ENCODE peak calls at places on chromosomes 12 and 14, in seven cellular contexts. One of them, this sample, is unnamed.

GRCh38 chr14:56002876-56003625 is 115.2 kb upstream of the PELI2 start:
- DNase-seq in PC-3: no peak
- DNase-seq in HCT116: no peak
- DNase-seq in ovary: no peak
- DNase-seq in left lung: no peak
- DNase-seq in foreskin keratinocyte: no peak
- DNase-seq in CD8-positive, alpha-beta T cell: peak; percentile 21
- DNase-seq in this sample: no peak

GRCh38 chr12:113119980-113120669 is 15.4 kb downstream of the RASAL1 start:
- DNase-seq in PC-3: no peak
- DNase-seq in HCT116: no peak
- DNase-seq in ovary: no peak
- DNase-seq in left lung: no peak
- DNase-seq in foreskin keratinocyte: no peak
- DNase-seq in CD8-positive, alpha-beta T cell: no peak
- DNase-seq in this sample: no peak

GRCh38 chr14:67618617-67619063 is 1.1 kb upstream of the ARG2 start:
- DNase-seq in PC-3: peak; percentile 80
- DNase-seq in HCT116: no peak
- DNase-seq in ovary: no peak
- DNase-seq in left lung: no peak
- DNase-seq in foreskin keratinocyte: peak; percentile 42
- DNase-seq in CD8-positive, alpha-beta T cell: peak; percentile 16
- DNase-seq in this sample: peak; percentile 78

GRCh38 chr12:3604750-3605638 is 114.0 kb downstream of the PRMT8 start:
- DNase-seq in PC-3: peak; percentile 53
- DNase-seq in HCT116: no peak
- DNase-seq in ovary: peak; percentile 37
- DNase-seq in left lung: peak; percentile 41
- DNase-seq in foreskin keratinocyte: peak; percentile 23
- DNase-seq in CD8-positive, alpha-beta T cell: no peak
- DNase-seq in this sample: no peak

GRCh38 chr14:49687942-49688700 is at the start of gene POLE2:
- DNase-seq in PC-3: peak; percentile 76
- DNase-seq in HCT116: peak; percentile 44
- DNase-seq in ovary: peak; percentile 72
- DNase-seq in left lung: peak; percentile 80
- DNase-seq in foreskin keratinocyte: peak; percentile 39
- DNase-seq in CD8-positive, alpha-beta T cell: peak; percentile 76
- DNase-seq in this sample: peak; percentile 45

GRCh38 chr14:75559451-75560187 is 18.8 kb upstream of the FLVCR2 start:
- DNase-seq in PC-3: peak; percentile 80
- DNase-seq in HCT116: no peak
- DNase-seq in ovary: no peak
- DNase-seq in left lung: peak; percentile 70
- DNase-seq in foreskin keratinocyte: peak; percentile 79
- DNase-seq in CD8-positive, alpha-beta T cell: no peak
- DNase-seq in this sample: no peak

GRCh38 chr14:29927596-29928341 is at the start of gene PRKD1:
- DNase-seq in PC-3: peak; percentile 42
- DNase-seq in HCT116: no peak
- DNase-seq in ovary: peak; percentile 62
- DNase-seq in left lung: peak; percentile 67
- DNase-seq in foreskin keratinocyte: no peak
- DNase-seq in CD8-positive, alpha-beta T cell: no peak
- DNase-seq in this sample: peak; percentile 7

GRCh38 chr12:40215977-40216376 is 8.8 kb upstream of the LRRK2 start:
- DNase-seq in PC-3: peak; percentile 35
- DNase-seq in HCT116: no peak
- DNase-seq in ovary: no peak
- DNase-seq in left lung: no peak
- DNase-seq in foreskin keratinocyte: peak; percentile 38
- DNase-seq in CD8-positive, alpha-beta T cell: no peak
- DNase-seq in this sample: no peak

GRCh38 chr14:54762296-54762695 is 140.3 kb downstream of the GCH1 start:
- DNase-seq in PC-3: no peak
- DNase-seq in HCT116: no peak
- DNase-seq in ovary: no peak
- DNase-seq in left lung: no peak
- DNase-seq in foreskin keratinocyte: no peak
- DNase-seq in CD8-positive, alpha-beta T cell: no peak
- DNase-seq in this sample: peak; percentile 14

DNA sequence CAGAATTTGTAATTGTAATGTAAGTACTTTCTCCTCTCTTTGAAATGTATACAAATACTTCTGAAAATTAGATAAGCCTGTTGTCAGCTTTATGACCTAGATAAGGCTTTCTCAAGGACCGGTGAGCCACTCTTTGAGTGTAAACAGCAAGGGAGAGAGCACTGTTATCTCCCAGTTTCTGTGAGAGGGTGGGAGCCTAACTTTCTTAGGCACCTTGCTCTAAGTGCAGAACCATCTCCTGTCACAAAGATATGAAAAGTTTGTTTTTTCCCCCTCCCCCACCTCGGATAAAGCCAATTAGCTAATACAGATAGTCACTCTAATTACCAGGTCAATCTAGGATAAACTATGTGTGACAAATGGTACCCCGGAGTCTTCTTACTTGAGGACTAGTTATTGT is 35.8 kb downstream of the CAPS2 start:
- DNase-seq in PC-3: no peak
- DNase-seq in HCT116: no peak
- DNase-seq in ovary: no peak
- DNase-seq in left lung: no peak
- DNase-seq in foreskin keratinocyte: no peak
- DNase-seq in CD8-positive, alpha-beta T cell: no peak
- DNase-seq in this sample: no peak
- TF ChIP-seq CTCF in PC-3: no peak
- TF ChIP-seq CTCF in HCT116: no peak
- TF ChIP-seq CTCF in ovary: no peak
- TF ChIP-seq CTCF in left lung: no peak
- TF ChIP-seq CTCF in foreskin keratinocyte: no peak
- TF ChIP-seq CTCF in CD8-positive, alpha-beta T cell: no peak
- TF ChIP-seq CTCF in this sample: no peak

GRCh38 chr14:102603293-102603907 is 11.0 kb downstream of the RCOR1 start:
- DNase-seq in PC-3: no peak
- DNase-seq in HCT116: no peak
- DNase-seq in ovary: no peak
- DNase-seq in left lung: no peak
- DNase-seq in foreskin keratinocyte: no peak
- DNase-seq in CD8-positive, alpha-beta T cell: no peak
- DNase-seq in this sample: no peak
- H3K27ac ChIP-seq in PC-3: no peak overlapping the region
- H3K27ac ChIP-seq in HCT116: no peak overlapping the region
- H3K27ac ChIP-seq in ovary: no peak overlapping the region
- H3K27ac ChIP-seq in left lung: peak overlapping the region; percentile 1
- H3K27ac ChIP-seq in foreskin keratinocyte: no peak overlapping the region
- H3K27ac ChIP-seq in CD8-positive, alpha-beta T cell: no peak overlapping the region
- H3K27ac ChIP-seq in this sample: no peak overlapping the region

GRCh38 chr14:23138173-23138535 is 19.1 kb upstream of the CEBPE start:
- DNase-seq in PC-3: no peak
- DNase-seq in HCT116: no peak
- DNase-seq in ovary: no peak
- DNase-seq in left lung: no peak
- DNase-seq in foreskin keratinocyte: peak; percentile 55
- DNase-seq in CD8-positive, alpha-beta T cell: no peak
- DNase-seq in this sample: no peak
- TF ChIP-seq CTCF in PC-3: no peak
- TF ChIP-seq CTCF in HCT116: no peak
- TF ChIP-seq CTCF in ovary: no peak
- TF ChIP-seq CTCF in left lung: no peak
- TF ChIP-seq CTCF in foreskin keratinocyte: peak; percentile 44
- TF ChIP-seq CTCF in CD8-positive, alpha-beta T cell: no peak
- TF ChIP-seq CTCF in this sample: no peak

GRCh38 chr14:101973356-101973755 is 9.0 kb downstream of the DYNC1H1 start:
- DNase-seq in PC-3: peak; percentile 37
- DNase-seq in HCT116: no peak
- DNase-seq in ovary: no peak
- DNase-seq in left lung: no peak
- DNase-seq in foreskin keratinocyte: no peak
- DNase-seq in CD8-positive, alpha-beta T cell: no peak
- DNase-seq in this sample: no peak

GRCh38 chr14:101972126-101972785 is 7.9 kb downstream of the DYNC1H1 start:
- DNase-seq in PC-3: peak; percentile 100
- DNase-seq in HCT116: peak; percentile 91
- DNase-seq in ovary: peak; percentile 84
- DNase-seq in left lung: peak; percentile 87
- DNase-seq in foreskin keratinocyte: peak; percentile 98
- DNase-seq in CD8-positive, alpha-beta T cell: no peak
- DNase-seq in this sample: peak; percentile 100

GRCh38 chr14:101968186-101968585 is 3.8 kb downstream of the DYNC1H1 start:
- DNase-seq in PC-3: no peak
- DNase-seq in HCT116: no peak
- DNase-seq in ovary: no peak
- DNase-seq in left lung: no peak
- DNase-seq in foreskin keratinocyte: no peak
- DNase-seq in CD8-positive, alpha-beta T cell: no peak
- DNase-seq in this sample: no peak

GRCh38 chr14:101969480-101969879 is 5.1 kb downstream of the DYNC1H1 start:
- DNase-seq in PC-3: no peak
- DNase-seq in HCT116: no peak
- DNase-seq in ovary: no peak
- DNase-seq in left lung: no peak
- DNase-seq in foreskin keratinocyte: no peak
- DNase-seq in CD8-positive, alpha-beta T cell: no peak
- DNase-seq in this sample: no peak

GRCh38 chr14:101970830-101971400 is 6.5 kb downstream of the DYNC1H1 start:
- DNase-seq in PC-3: no peak
- DNase-seq in HCT116: no peak
- DNase-seq in ovary: no peak
- DNase-seq in left lung: no peak
- DNase-seq in foreskin keratinocyte: no peak
- DNase-seq in CD8-positive, alpha-beta T cell: no peak
- DNase-seq in this sample: no peak
- H3K27ac ChIP-seq in PC-3: peak overlapping the region; percentile 99
- H3K27ac ChIP-seq in HCT116: peak overlapping the region; percentile 62
- H3K27ac ChIP-seq in ovary: no peak overlapping the region
- H3K27ac ChIP-seq in left lung: no peak overlapping the region
- H3K27ac ChIP-seq in foreskin keratinocyte: no peak overlapping the region
- H3K27ac ChIP-seq in CD8-positive, alpha-beta T cell: no peak overlapping the region
- H3K27ac ChIP-seq in this sample: peak overlapping the region; percentile 92

GRCh38 chr12:49750027-49750977 is 8.9 kb downstream of the TMBIM6 start:
- DNase-seq in PC-3: peak; percentile 12
- DNase-seq in HCT116: peak; percentile 54
- DNase-seq in ovary: no peak
- DNase-seq in left lung: no peak
- DNase-seq in foreskin keratinocyte: peak; percentile 65
- DNase-seq in CD8-positive, alpha-beta T cell: peak; percentile 20
- DNase-seq in this sample: peak; percentile 32
- TF ChIP-seq CTCF in PC-3: no peak
- TF ChIP-seq CTCF in HCT116: no peak
- TF ChIP-seq CTCF in ovary: no peak
- TF ChIP-seq CTCF in left lung: no peak
- TF ChIP-seq CTCF in foreskin keratinocyte: peak; percentile 64
- TF ChIP-seq CTCF in CD8-positive, alpha-beta T cell: no peak
- TF ChIP-seq CTCF in this sample: peak; percentile 1

GRCh38 chr14:70755655-70756054 is 53.7 kb downstream of the MAP3K9 start:
- DNase-seq in PC-3: peak; percentile 17
- DNase-seq in HCT116: no peak
- DNase-seq in ovary: no peak
- DNase-seq in left lung: no peak
- DNase-seq in foreskin keratinocyte: peak; percentile 92
- DNase-seq in CD8-positive, alpha-beta T cell: no peak
- DNase-seq in this sample: no peak

GRCh38 chr14:70753518-70753953 is 55.8 kb downstream of the MAP3K9 start:
- DNase-seq in PC-3: peak; percentile 52
- DNase-seq in HCT116: no peak
- DNase-seq in ovary: no peak
- DNase-seq in left lung: peak; percentile 69
- DNase-seq in foreskin keratinocyte: no peak
- DNase-seq in CD8-positive, alpha-beta T cell: no peak
- DNase-seq in this sample: no peak

GRCh38 chr14:70759398-70759797 is 49.9 kb downstream of the MAP3K9 start:
- DNase-seq in PC-3: no peak
- DNase-seq in HCT116: no peak
- DNase-seq in ovary: no peak
- DNase-seq in left lung: no peak
- DNase-seq in foreskin keratinocyte: no peak
- DNase-seq in CD8-positive, alpha-beta T cell: no peak
- DNase-seq in this sample: no peak

DNA sequence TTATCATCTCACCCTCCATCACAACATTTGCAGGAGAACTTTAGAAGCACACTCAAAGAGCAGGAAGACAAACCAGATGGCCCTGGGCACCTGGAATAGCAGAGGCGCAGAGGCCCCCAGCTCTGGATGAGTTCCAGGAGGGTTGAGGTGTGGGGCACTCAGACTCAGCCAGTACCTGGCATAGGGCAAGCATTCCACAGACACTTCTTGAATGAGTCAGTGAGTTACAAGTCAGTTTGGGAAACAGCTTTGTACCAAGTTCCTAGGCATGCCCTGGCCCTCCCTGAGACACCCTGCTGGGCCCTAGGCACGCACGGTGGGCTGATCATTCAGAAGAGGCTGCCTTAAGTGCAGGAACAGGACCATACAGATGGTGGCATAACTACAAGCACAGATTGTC is 54.3 kb downstream of the MAP3K9 start:
- DNase-seq in PC-3: peak; percentile 98
- DNase-seq in HCT116: peak; percentile 74
- DNase-seq in ovary: no peak
- DNase-seq in left lung: peak; percentile 77
- DNase-seq in foreskin keratinocyte: peak; percentile 95
- DNase-seq in CD8-positive, alpha-beta T cell: no peak
- DNase-seq in this sample: peak; percentile 4
- H3K27ac ChIP-seq in PC-3: peak overlapping the region; percentile 59
- H3K27ac ChIP-seq in HCT116: peak overlapping the region; percentile 66
- H3K27ac ChIP-seq in ovary: no peak overlapping the region
- H3K27ac ChIP-seq in left lung: peak overlapping the region; percentile 39
- H3K27ac ChIP-seq in foreskin keratinocyte: no peak overlapping the region
- H3K27ac ChIP-seq in CD8-positive, alpha-beta T cell: no peak overlapping the region
- H3K27ac ChIP-seq in this sample: no peak overlapping the region

This sample was measured in brain microvascular endothelial cell.